ENCODE peak calls at places on chromosomes 11 and 22, in four cellular contexts. One of them, this sample, is unnamed.

GRCh38 chr22:44338183-44338812 is 25.5 kb upstream of the SHISAL1 start:
- DNase-seq in fibroblast of pulmonary artery: no peak
- DNase-seq in brain microvascular endothelial cell: no peak
- DNase-seq in AG04449: no peak
- DNase-seq in this sample: peak

GRCh38 chr11:1854949-1855885 is 2.3 kb downstream of the LSP1 start:
- DNase-seq in fibroblast of pulmonary artery: no peak
- DNase-seq in brain microvascular endothelial cell: no peak
- DNase-seq in AG04449: no peak
- DNase-seq in this sample: no peak

GRCh38 chr22:47692811-47693210 is 930.4 kb downstream of the TBC1D22A start:
- DNase-seq in fibroblast of pulmonary artery: no peak
- DNase-seq in brain microvascular endothelial cell: no peak
- DNase-seq in AG04449: no peak
- DNase-seq in this sample: no peak

GRCh38 chr11:122069946-122070345 is 46.1 kb downstream of the BLID start:
- DNase-seq in fibroblast of pulmonary artery: peak
- DNase-seq in brain microvascular endothelial cell: peak
- DNase-seq in AG04449: no peak
- DNase-seq in this sample: peak

GRCh38 chr11:100816823-100817222 is 129.7 kb downstream of the ARHGAP42 start:
- DNase-seq in fibroblast of pulmonary artery: peak
- DNase-seq in brain microvascular endothelial cell: peak
- DNase-seq in AG04449: no peak
- DNase-seq in this sample: no peak

GRCh38 chr11:111759778-111760407 is 6.3 kb downstream of the PPP2R1B start:
- DNase-seq in fibroblast of pulmonary artery: no peak
- DNase-seq in brain microvascular endothelial cell: no peak
- DNase-seq in AG04449: no peak
- DNase-seq in this sample: no peak

GRCh38 chr22:26585104-26585790 is 4.7 kb downstream of the TPST2 start:
- DNase-seq in fibroblast of pulmonary artery: peak
- DNase-seq in brain microvascular endothelial cell: peak
- DNase-seq in AG04449: peak
- DNase-seq in this sample: peak

GRCh38 chr11:69487849-69488542 is 6.5 kb downstream of the LINC01488 start:
- DNase-seq in fibroblast of pulmonary artery: no peak
- DNase-seq in brain microvascular endothelial cell: no peak
- DNase-seq in AG04449: no peak
- DNase-seq in this sample: no peak

GRCh38 chr11:13287681-13288080 is 10.1 kb downstream of the BMAL1 start:
- DNase-seq in fibroblast of pulmonary artery: no peak
- DNase-seq in brain microvascular endothelial cell: no peak
- DNase-seq in AG04449: no peak
- DNase-seq in this sample: peak

GRCh38 chr11:64364435-64364834 is 5.5 kb downstream of the RPS6KA4 start:
- DNase-seq in fibroblast of pulmonary artery: no peak
- DNase-seq in brain microvascular endothelial cell: no peak
- DNase-seq in AG04449: no peak
- DNase-seq in this sample: no peak

GRCh38 chr11:101390539-101390938 is 193.3 kb downstream of the TRPC6 start:
- DNase-seq in fibroblast of pulmonary artery: peak
- DNase-seq in brain microvascular endothelial cell: peak
- DNase-seq in AG04449: no peak
- DNase-seq in this sample: peak

GRCh38 chr11:5809905-5810792 is 1.4 kb downstream of the OR52N2 start:
- DNase-seq in fibroblast of pulmonary artery: no peak
- DNase-seq in brain microvascular endothelial cell: no peak
- DNase-seq in AG04449: no peak
- DNase-seq in this sample: no peak

GRCh38 chr11:34890812-34891211 is 25.4 kb downstream of the APIP start:
- DNase-seq in fibroblast of pulmonary artery: peak
- DNase-seq in brain microvascular endothelial cell: peak
- DNase-seq in AG04449: no peak
- DNase-seq in this sample: peak

GRCh38 chr11:34468209-34468841 is 29.6 kb downstream of the CAT start:
- DNase-seq in fibroblast of pulmonary artery: peak
- DNase-seq in brain microvascular endothelial cell: peak
- DNase-seq in AG04449: no peak
- DNase-seq in this sample: peak

GRCh38 chr11:129364143-129364654 is 11.4 kb upstream of the BARX2 start:
- DNase-seq in fibroblast of pulmonary artery: peak
- DNase-seq in brain microvascular endothelial cell: peak
- DNase-seq in AG04449: peak
- DNase-seq in this sample: peak

GRCh38 chr11:118609380-118610219 is 2.2 kb downstream of the PHLDB1 start:
- DNase-seq in fibroblast of pulmonary artery: peak
- DNase-seq in brain microvascular endothelial cell: no peak
- DNase-seq in AG04449: no peak
- DNase-seq in this sample: peak

GRCh38 chr11:2197771-2198520 is 26.3 kb upstream of the TH start:
- DNase-seq in fibroblast of pulmonary artery: no peak
- DNase-seq in brain microvascular endothelial cell: no peak
- DNase-seq in AG04449: no peak
- DNase-seq in this sample: no peak

GRCh38 chr11:61372659-61373058 is 10.5 kb downstream of the TMEM138 start:
- DNase-seq in fibroblast of pulmonary artery: no peak
- DNase-seq in brain microvascular endothelial cell: no peak
- DNase-seq in AG04449: no peak
- DNase-seq in this sample: no peak

GRCh38 chr11:20444537-20444936 is 57.0 kb downstream of the PRMT3 start:
- DNase-seq in fibroblast of pulmonary artery: no peak
- DNase-seq in brain microvascular endothelial cell: no peak
- DNase-seq in AG04449: no peak
- DNase-seq in this sample: no peak

GRCh38 chr11:69501891-69502860 is 20.7 kb downstream of the LINC01488 start:
- DNase-seq in fibroblast of pulmonary artery: no peak
- DNase-seq in brain microvascular endothelial cell: no peak
- DNase-seq in AG04449: no peak
- DNase-seq in this sample: no peak

GRCh38 chr11:65428578-65429068 is 6.0 kb downstream of the NEAT1 start:
- DNase-seq in fibroblast of pulmonary artery: no peak
- DNase-seq in brain microvascular endothelial cell: no peak
- DNase-seq in AG04449: no peak
- DNase-seq in this sample: no peak

GRCh38 chr11:75938543-75938942 is 123.5 kb downstream of the UVRAG start:
- DNase-seq in fibroblast of pulmonary artery: peak
- DNase-seq in brain microvascular endothelial cell: peak
- DNase-seq in AG04449: no peak
- DNase-seq in this sample: peak

GRCh38 chr11:49208006-49208721 is at the start of gene FOLH1:
- DNase-seq in fibroblast of pulmonary artery: peak
- DNase-seq in brain microvascular endothelial cell: no peak
- DNase-seq in AG04449: no peak
- DNase-seq in this sample: no peak

GRCh38 chr11:116505466-116506247 is 267.1 kb downstream of the BUD13 start:
- DNase-seq in fibroblast of pulmonary artery: no peak
- DNase-seq in brain microvascular endothelial cell: no peak
- DNase-seq in AG04449: no peak
- DNase-seq in this sample: no peak

GRCh38 chr11:116507016-116507415 is 265.8 kb downstream of the BUD13 start:
- DNase-seq in fibroblast of pulmonary artery: no peak
- DNase-seq in brain microvascular endothelial cell: no peak
- DNase-seq in AG04449: no peak
- DNase-seq in this sample: no peak

GRCh38 chr11:116507849-116508695 is 264.7 kb downstream of the BUD13 start:
- DNase-seq in fibroblast of pulmonary artery: no peak
- DNase-seq in brain microvascular endothelial cell: no peak
- DNase-seq in AG04449: no peak
- DNase-seq in this sample: no peak

GRCh38 chr11:116504541-116505149 is 268.1 kb downstream of the BUD13 start:
- DNase-seq in fibroblast of pulmonary artery: no peak
- DNase-seq in brain microvascular endothelial cell: no peak
- DNase-seq in AG04449: no peak
- DNase-seq in this sample: no peak

DNA sequence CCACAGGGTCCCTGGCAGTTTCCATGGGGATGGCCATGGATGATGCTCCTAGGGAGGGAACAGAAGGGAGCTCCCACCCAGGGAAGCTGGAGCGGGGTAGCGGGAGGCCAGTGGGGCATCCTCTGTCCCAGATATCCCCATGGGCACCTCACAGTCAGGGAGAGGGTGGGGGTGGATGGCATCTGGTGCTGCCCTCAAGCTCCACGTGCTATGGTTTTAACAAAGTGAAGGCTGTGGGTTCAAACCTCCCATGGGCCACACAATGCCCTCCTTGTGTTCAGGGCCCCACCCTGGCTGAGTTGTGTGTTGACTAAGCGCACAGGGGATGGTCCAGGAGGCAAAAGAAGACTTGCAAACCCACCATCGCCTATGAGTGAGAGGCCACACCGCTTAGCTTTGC is 266.3 kb downstream of the BUD13 start:
- DNase-seq in fibroblast of pulmonary artery: no peak
- DNase-seq in brain microvascular endothelial cell: no peak
- DNase-seq in AG04449: no peak
- DNase-seq in this sample: no peak
- TF ChIP-seq CTCF in fibroblast of pulmonary artery: no peak
- TF ChIP-seq CTCF in brain microvascular endothelial cell: no peak
- TF ChIP-seq CTCF in AG04449: no peak
- TF ChIP-seq CTCF in this sample: no peak

DNA sequence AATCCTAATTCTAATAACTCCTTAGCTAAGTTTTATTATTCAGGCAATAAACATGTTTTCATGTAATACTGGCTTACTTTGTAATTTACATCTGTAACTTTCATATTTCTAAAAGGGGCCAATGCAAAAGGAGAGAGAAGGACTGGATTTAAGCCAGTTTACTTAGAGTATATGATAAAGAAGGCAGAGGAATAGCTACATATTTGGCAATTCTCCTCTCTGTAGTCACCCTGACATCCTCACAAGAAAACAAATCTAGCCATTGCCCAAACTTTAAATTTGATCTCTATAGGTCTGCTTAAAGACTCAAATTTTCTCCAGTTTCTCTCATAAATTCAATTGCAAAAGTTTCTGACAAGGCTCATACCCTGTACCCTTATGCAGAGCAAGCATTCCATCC is 2.1 kb downstream of the FIBIN start:
- DNase-seq in fibroblast of pulmonary artery: peak
- DNase-seq in brain microvascular endothelial cell: no peak
- DNase-seq in AG04449: no peak
- DNase-seq in this sample: peak
- H3K4me3 ChIP-seq in fibroblast of pulmonary artery: peak
- H3K4me3 ChIP-seq in brain microvascular endothelial cell: peak
- H3K4me3 ChIP-seq in AG04449: peak
- H3K4me3 ChIP-seq in this sample: peak

DNA sequence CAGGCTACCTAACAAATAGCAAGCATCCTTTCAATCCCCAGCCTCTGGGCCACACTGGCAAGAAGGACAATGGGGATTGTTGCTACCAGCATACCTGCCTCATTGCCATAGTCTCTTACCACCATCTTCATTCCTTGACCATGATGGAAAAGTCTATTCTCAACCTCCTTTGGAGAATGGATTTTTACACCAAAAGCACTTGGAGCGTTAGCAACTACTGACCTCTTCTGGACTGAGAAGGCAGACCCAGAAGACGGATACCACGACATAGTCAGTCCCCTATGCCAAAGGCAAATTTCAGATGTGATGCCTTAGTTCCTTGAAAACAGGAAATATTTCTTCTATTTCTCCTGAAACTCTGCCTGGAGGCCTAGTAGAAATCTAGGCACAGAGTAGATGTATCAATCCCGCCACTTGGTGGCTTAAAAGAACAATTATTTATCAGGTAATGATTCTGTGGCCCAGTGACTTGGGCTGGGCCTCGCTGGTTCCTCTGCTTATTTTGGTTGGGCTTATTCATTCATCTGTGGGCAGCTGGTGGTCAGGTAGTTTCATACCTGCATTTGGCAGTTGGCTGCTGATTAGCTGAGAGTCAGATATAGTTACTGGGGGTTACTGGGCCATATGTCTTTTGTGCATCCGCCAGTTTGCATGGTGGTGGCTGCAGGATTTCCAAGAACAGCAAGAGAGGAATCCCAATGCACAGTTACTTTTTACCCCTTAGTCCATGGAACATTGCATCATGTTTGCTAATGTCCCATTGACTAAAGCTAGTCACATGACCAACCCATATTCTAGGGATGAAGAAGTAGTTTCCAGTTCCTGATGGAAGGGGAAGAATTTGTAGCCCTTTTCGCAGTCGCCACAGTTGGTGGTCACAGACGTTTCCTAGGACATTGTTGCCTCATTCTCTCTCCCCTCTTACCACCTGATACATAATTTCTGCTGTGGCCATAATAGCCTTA is 75.2 kb downstream of the DHCR7 start:
- DNase-seq in fibroblast of pulmonary artery: peak
- DNase-seq in brain microvascular endothelial cell: peak
- DNase-seq in AG04449: no peak
- DNase-seq in this sample: peak
- TF ChIP-seq CTCF in fibroblast of pulmonary artery: peak
- TF ChIP-seq CTCF in brain microvascular endothelial cell: peak
- TF ChIP-seq CTCF in AG04449: peak
- TF ChIP-seq CTCF in this sample: peak

GRCh38 chr22:27801197-27801615 is 350 bp downstream of the MN1 start:
- DNase-seq in fibroblast of pulmonary artery: peak
- DNase-seq in brain microvascular endothelial cell: no peak
- DNase-seq in AG04449: no peak
- DNase-seq in this sample: peak

GRCh38 chr22:27798526-27799333 is 2.8 kb downstream of the MN1 start:
- DNase-seq in fibroblast of pulmonary artery: peak
- DNase-seq in brain microvascular endothelial cell: no peak
- DNase-seq in AG04449: no peak
- DNase-seq in this sample: no peak

GRCh38 chr22:27800250-27801131 is 1.1 kb downstream of the MN1 start:
- DNase-seq in fibroblast of pulmonary artery: peak
- DNase-seq in brain microvascular endothelial cell: no peak
- DNase-seq in AG04449: no peak
- DNase-seq in this sample: peak

GRCh38 chr22:27797793-27798525 is 3.6 kb downstream of the MN1 start:
- DNase-seq in fibroblast of pulmonary artery: no peak
- DNase-seq in brain microvascular endothelial cell: no peak
- DNase-seq in AG04449: no peak
- DNase-seq in this sample: no peak

DNA sequence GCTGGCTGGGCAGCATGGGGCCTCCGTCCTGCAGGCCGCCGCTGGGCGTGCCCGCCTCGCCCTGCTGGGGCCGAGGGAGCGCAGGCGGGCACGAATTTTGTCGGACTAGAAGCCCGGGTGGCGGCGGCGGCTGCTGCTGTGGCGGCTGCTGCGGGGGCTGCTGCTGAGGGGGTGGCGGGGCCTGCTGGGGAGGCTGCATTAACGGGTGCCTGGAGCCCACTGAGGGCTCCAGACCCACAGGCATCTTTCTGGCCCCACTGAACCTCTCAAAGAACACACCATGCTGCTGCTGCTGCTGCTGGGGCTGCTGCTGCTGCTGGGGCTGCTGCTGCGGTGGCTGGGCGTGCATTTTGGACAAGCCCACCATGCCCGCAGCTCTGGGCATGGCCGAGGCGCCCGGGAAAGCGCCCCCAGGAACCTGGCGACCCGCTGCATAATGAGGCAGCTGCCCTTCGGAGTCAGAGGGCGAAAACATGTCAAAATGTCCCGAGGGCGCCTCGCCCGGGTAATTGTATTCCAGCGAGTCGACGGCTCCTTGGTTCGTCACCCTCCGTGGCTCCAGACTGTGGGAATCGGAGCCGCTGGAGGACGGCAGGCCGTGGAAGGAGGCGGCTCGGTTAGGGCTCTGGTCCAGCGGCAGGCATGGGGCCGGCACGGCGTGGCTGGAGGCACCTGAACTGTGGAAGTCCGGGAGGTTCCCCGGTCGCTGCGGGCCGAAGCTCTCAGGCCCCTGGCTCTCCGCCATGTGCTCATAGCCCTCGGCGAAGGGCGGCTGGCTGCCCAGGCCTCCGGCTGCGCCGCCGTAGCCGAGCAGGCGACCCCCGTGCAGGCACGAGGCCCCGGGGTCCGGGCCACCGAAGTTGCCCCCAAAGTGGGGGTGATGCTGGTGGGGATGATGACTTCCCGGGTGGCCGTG is 2.0 kb downstream of the MN1 start:
- DNase-seq in fibroblast of pulmonary artery: peak
- DNase-seq in brain microvascular endothelial cell: no peak
- DNase-seq in AG04449: no peak
- DNase-seq in this sample: peak
- H3K4me3 ChIP-seq in fibroblast of pulmonary artery: peak
- H3K4me3 ChIP-seq in brain microvascular endothelial cell: peak
- H3K4me3 ChIP-seq in AG04449: peak
- H3K4me3 ChIP-seq in this sample: peak